ENCODE peak calls at places on chromosomes 2 and 18, in five cellular contexts. D is HepG2, J is HCT116, B is GM12878, N is upper lobe of left lung. G is an unnamed sample.

GRCh38 chr18:76988015-76988826 is 144.4 kb downstream of the MBP start:
- ATAC-seq in B (no peak), D (no peak), J (no peak), N (peak; percentile 75), G (peak; percentile 34)

GRCh38 chr2:134023854-134024253 is 230.0 kb upstream of the MGAT5 start:
- ATAC-seq in N (no peak), J (no peak), D (no peak), B (no peak), G (no peak)

GRCh38 chr2:8849322-8849721 is 11.9 kb upstream of the KIDINS220 start:
- ATAC-seq in D (no peak), N (peak; percentile 73), B (no peak), J (no peak), G (no peak)

GRCh38 chr2:187434342-187434785 is 13.7 kb downstream of the CALCRL start:
- ATAC-seq in N (no peak), D (no peak), J (no peak), B (peak; percentile 24), G (no peak)

GRCh38 chr2:237563816-237564215 is 2.6 kb upstream of the PRLH start:
- ATAC-seq in J (no peak), N (no peak), B (no peak), D (peak; percentile 16), G (no peak)

GRCh38 chr2:86314125-86314524 is 23.3 kb downstream of the REEP1 start:
- ATAC-seq in B (no peak), D (no peak), N (no peak), J (no peak), G (peak; percentile 70)

GRCh38 chr18:25979358-25979727 is 111.1 kb downstream of the SS18 start:
- ATAC-seq in B (no peak), D (no peak), J (no peak), N (no peak), G (no peak)

GRCh38 chr18:41569867-41570266 is 385.2 kb upstream of the PIK3C3 start:
- ATAC-seq in B (no peak), D (no peak), N (no peak), J (no peak), G (no peak)

GRCh38 chr2:176151199-176152099 is at the start of gene HOXD4:
- ATAC-seq in B (no peak), D (no peak), N (peak; percentile 29), J (no peak), G (peak; percentile 11)

GRCh38 chr2:238462782-238463396 is 36.2 kb downstream of the ASB1 start:
- ATAC-seq in D (peak; percentile 58), N (no peak), B (peak; percentile 93), J (peak; percentile 88), G (no peak)

GRCh38 chr2:1572638-1573037 is 159.4 kb downstream of the TPO start:
- ATAC-seq in N (peak; percentile 94), B (no peak), D (no peak), J (no peak), G (peak; percentile 72)

GRCh38 chr2:188319845-188320244 is 28.2 kb downstream of the GULP1 start:
- ATAC-seq in D (peak; percentile 77), J (no peak), N (no peak), B (no peak), G (no peak)

GRCh38 chr18:58349650-58350049 is 279.2 kb downstream of the ALPK2 start:
- ATAC-seq in D (no peak), J (no peak), B (peak; percentile 35), N (no peak), G (no peak)

GRCh38 chr2:127683766-127684165 is 8.4 kb upstream of the LIMS2 start:
- ATAC-seq in D (no peak), B (no peak), J (no peak), N (peak; percentile 41), G (peak; percentile 5)

GRCh38 chr2:3730646-3731045 is 27.3 kb downstream of the DCDC2C start:
- ATAC-seq in D (no peak), N (no peak), B (no peak), J (no peak), G (no peak)

GRCh38 chr2:208406474-208407451 is at the start of gene PTH2R:
- ATAC-seq in B (peak; percentile 31), N (peak; percentile 87), J (no peak), D (peak; percentile 70), G (no peak)

GRCh38 chr2:25833566-25833965 is 44.7 kb downstream of the ASXL2 start:
- ATAC-seq in D (no peak), B (no peak), J (no peak), N (no peak), G (no peak)

GRCh38 chr18:22683196-22683676 is 249.9 kb upstream of the RBBP8 start:
- ATAC-seq in N (peak; percentile 89), B (no peak), D (peak; percentile 83), J (no peak), G (peak; percentile 72)

GRCh38 chr2:188787661-188788044 is 186.5 kb upstream of the COL3A1 start:
- ATAC-seq in J (peak; percentile 23), B (no peak), N (peak; percentile 35), D (no peak), G (no peak)

GRCh38 chr2:1283020-1283801 is 130.1 kb upstream of the TPO start:
- ATAC-seq in D (peak; percentile 46), J (no peak), N (peak; percentile 36), B (no peak), G (no peak)

GRCh38 chr2:28437142-28437835 is 44.6 kb downstream of the FOSL2 start:
- ATAC-seq in J (no peak), D (peak; percentile 20), B (no peak), N (peak; percentile 59), G (no peak)

GRCh38 chr2:11024010-11024615 is 112.4 kb downstream of the KCNF1 start:
- ATAC-seq in B (no peak), N (no peak), D (peak; percentile 28), J (no peak), G (no peak)

GRCh38 chr2:238727585-238728321 is 120.1 kb upstream of the TWIST2 start:
- ATAC-seq in B (no peak), N (peak; percentile 81), D (no peak), J (no peak), G (peak; percentile 83)

GRCh38 chr2:156322681-156323211 is 9.8 kb downstream of the NR4A2 start:
- ATAC-seq in D (no peak), N (no peak), J (no peak), B (peak; percentile 16), G (no peak)

GRCh38 chr2:99636432-99637034 is 146.7 kb upstream of the REV1 start:
- ATAC-seq in B (no peak), D (peak; percentile 41), J (no peak), N (peak; percentile 76), G (peak; percentile 73)

GRCh38 chr18:12307251-12307736 is 747 bp upstream of the TUBB6 start:
- ATAC-seq in N (peak; percentile 61), J (no peak), B (peak; percentile 16), D (no peak), G (peak; percentile 44)

GRCh38 chr2:78318275-78318674 is 707.2 kb upstream of the REG3G start:
- ATAC-seq in D (no peak), N (no peak), J (no peak), B (peak; percentile 26), G (no peak)

GRCh38 chr2:120480346-120480902 is 134.5 kb downstream of the INHBB start:
- ATAC-seq in D (peak; percentile 9), J (no peak), B (no peak), N (no peak), G (no peak)
- TF ChIP-seq POLR2A in D (no peak), J (no peak), B (no peak), N (no peak), G (no peak)

GRCh38 chr2:73176881-73177644 is 25.3 kb upstream of the NOTO start:
- ATAC-seq in B (peak; percentile 94), D (peak; percentile 81), N (peak; percentile 97), J (peak; percentile 96), G (peak; percentile 92)
- TF ChIP-seq POLR2AphosphoS5 in B (no peak), D (no peak), N (peak; percentile 28), J (no peak), G (peak; percentile 74)

GRCh38 chr18:33578371-33579146 is 540 bp downstream of the ASXL3 start:
- ATAC-seq in B (no peak), N (peak; percentile 50), D (peak; percentile 90), J (no peak), G (peak; percentile 61)
- H3K27ac ChIP-seq in B (no peak overlapping the region), N (peak overlapping the region; percentile 57), D (no peak overlapping the region), J (no peak overlapping the region), G (peak overlapping the region; percentile 81)

GRCh38 chr2:17539993-17540812 is at the start of gene VSNL1:
- ATAC-seq in D (peak; percentile 73), B (no peak), J (peak; percentile 70), N (peak; percentile 81), G (peak; percentile 73)
- TF ChIP-seq POLR2A in D (peak; percentile 44), B (no peak), J (no peak), N (no peak), G (no peak)

DNA sequence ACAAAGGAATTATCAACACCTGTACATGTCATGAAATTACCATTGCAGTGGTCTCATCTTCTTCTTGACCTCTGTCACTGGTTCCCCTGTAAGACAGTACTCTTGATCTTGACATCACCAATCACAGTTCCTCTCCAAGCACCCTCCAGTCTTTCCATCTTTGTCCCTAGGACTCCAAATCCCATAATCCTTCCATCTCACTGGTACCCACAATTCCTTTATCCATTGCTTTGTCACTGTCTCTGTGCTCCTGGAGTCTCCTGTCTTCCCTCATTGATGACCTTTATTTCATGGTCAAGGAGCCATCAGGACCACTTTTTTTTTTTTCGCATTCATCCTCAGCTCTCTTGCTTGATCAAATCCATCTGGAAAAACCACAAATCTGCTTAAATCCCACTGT is 56.7 kb downstream of the COL4A3 start:
- ATAC-seq in N (no peak), D (no peak), J (peak; percentile 62), B (no peak), G (no peak)
- TF ChIP-seq POLR2AphosphoS5 in N (no peak), D (no peak), J (no peak), B (no peak), G (no peak)

GRCh38 chr2:64931536-64932326 is 57.5 kb upstream of the SLC1A4 start:
- ATAC-seq in D (no peak), B (peak; percentile 5), N (no peak), J (no peak), G (no peak)
- H3K27ac ChIP-seq in D (no peak overlapping the region), B (peak overlapping the region; percentile 95), N (no peak overlapping the region), J (no peak overlapping the region), G (no peak overlapping the region)

G was measured in gastroesophageal sphincter.